ENCODE peak calls at places on chromosomes 1 and 21, in seven cellular contexts. G, D, U, H, W, P and E are unnamed samples.

GRCh38 chr1:194654956-194655355 is 1468.5 kb upstream of the B3GALT2 start:
- DNase-seq in G (no peak), D (no peak), U (no peak), H (no peak), W (no peak), P (peak), E (no peak)

GRCh38 chr1:201693887-201694614 is 134.9 kb upstream of the IPO9 start:
- DNase-seq in G (no peak), D (no peak), U (no peak), H (no peak), W (no peak), P (peak), E (no peak)

GRCh38 chr21:46667191-46667734 is 31.8 kb downstream of the PRMT2 start:
- DNase-seq in G (no peak), D (peak), U (no peak), H (peak), W (no peak), P (peak), E (no peak)

GRCh38 chr1:193558491-193559028 is 372.1 kb upstream of the B3GALT2 start:
- DNase-seq in G (peak), D (peak), U (no peak), H (no peak), W (no peak), P (no peak), E (no peak)

GRCh38 chr1:112461200-112461871 is 47.4 kb upstream of the WNT2B start:
- DNase-seq in G (peak), D (no peak), U (no peak), H (no peak), W (no peak), P (peak), E (no peak)

GRCh38 chr21:15795533-15795932 is 65.8 kb downstream of the USP25 start:
- DNase-seq in G (no peak), D (no peak), U (no peak), H (no peak), W (no peak), P (no peak), E (no peak)

GRCh38 chr1:59177756-59178155 is 119.1 kb upstream of the FGGY start:
- DNase-seq in G (no peak), D (no peak), U (no peak), H (no peak), W (no peak), P (no peak), E (no peak)

GRCh38 chr1:167904641-167905040 is 9.3 kb downstream of the ADCY10 start:
- DNase-seq in G (no peak), D (peak), U (no peak), H (peak), W (no peak), P (peak), E (no peak)

GRCh38 chr1:7609311-7609994 is 161.6 kb upstream of the VAMP3 start:
- DNase-seq in G (no peak), D (no peak), U (no peak), H (no peak), W (peak), P (no peak), E (no peak)

GRCh38 chr1:182107218-182107617 is 45.7 kb upstream of the ZNF648 start:
- DNase-seq in G (no peak), D (no peak), U (no peak), H (no peak), W (no peak), P (no peak), E (no peak)

GRCh38 chr1:91054780-91055481 is 33.1 kb upstream of the ZNF644 start:
- DNase-seq in G (no peak), D (no peak), U (no peak), H (no peak), W (no peak), P (no peak), E (no peak)

GRCh38 chr1:108661030-108661609 is at the start of gene HENMT1:
- DNase-seq in G (peak), D (no peak), U (peak), H (peak), W (peak), P (peak), E (peak)

GRCh38 chr1:26530898-26531598 is 1.5 kb downstream of the RPS6KA1 start:
- DNase-seq in G (peak), D (peak), U (no peak), H (peak), W (no peak), P (peak), E (no peak)

GRCh38 chr1:15123298-15123697 is 30.2 kb upstream of the TMEM51 start:
- DNase-seq in G (no peak), D (no peak), U (no peak), H (no peak), W (no peak), P (no peak), E (no peak)

GRCh38 chr1:118989006-118989736 is 1.0 kb upstream of the TBX15 start:
- DNase-seq in G (no peak), D (no peak), U (no peak), H (peak), W (no peak), P (peak), E (no peak)

GRCh38 chr1:41583658-41584570 is 99.4 kb upstream of the EDN2 start:
- DNase-seq in G (no peak), D (no peak), U (no peak), H (no peak), W (no peak), P (no peak), E (no peak)

GRCh38 chr1:94004924-94005323 is 95.7 kb upstream of the GCLM start:
- DNase-seq in G (no peak), D (no peak), U (no peak), H (no peak), W (no peak), P (no peak), E (no peak)

GRCh38 chr1:150807674-150808073 is 386 bp downstream of the CTSK start:
- DNase-seq in G (no peak), D (no peak), U (no peak), H (no peak), W (no peak), P (no peak), E (no peak)

GRCh38 chr1:31326461-31326860 is 29.6 kb downstream of the ZCCHC17 start:
- DNase-seq in G (no peak), D (no peak), U (no peak), H (no peak), W (no peak), P (peak), E (no peak)

GRCh38 chr1:86137458-86137857 is 19.1 kb downstream of the COL24A1 start:
- DNase-seq in G (no peak), D (peak), U (no peak), H (peak), W (no peak), P (no peak), E (no peak)